ENCODE peak calls at places on chromosome 9, in four cellular contexts. M is glomerular endothelial cell, L is HTR-8/SVneo, E is amygdala. Z is an unnamed sample.

GRCh38 chr9:94210616-94211603 is 48.2 kb upstream of the ZNF169 start:
- DNase-seq in L (no peak), E (no peak), M (no peak), Z (no peak)

GRCh38 chr9:91212592-91213243 is 149.0 kb downstream of the AUH start:
- DNase-seq in M (no peak), E (no peak), L (no peak), Z (no peak)

GRCh38 chr9:110543631-110544051 is 35.9 kb downstream of the SVEP1 start:
- DNase-seq in L (no peak), M (no peak), E (no peak), Z (no peak)

GRCh38 chr9:115883467-115884329 is 269.9 kb upstream of the PAPPA start:
- DNase-seq in E (no peak), M (no peak), L (peak; percentile 35), Z (peak; percentile 63)

GRCh38 chr9:76564300-76564699 is 105.3 kb downstream of the GCNT1 start:
- DNase-seq in E (no peak), M (peak; percentile 7), L (no peak), Z (peak; percentile 55)

GRCh38 chr9:135619599-135619886 is 19.8 kb downstream of the GLT6D1 start:
- DNase-seq in L (no peak), E (no peak), M (no peak), Z (no peak)

GRCh38 chr9:136143215-136144001 is 24.7 kb upstream of the TMEM250 start:
- DNase-seq in L (no peak), M (no peak), E (no peak), Z (peak; percentile 34)

GRCh38 chr9:120911295-120911843 is 15.2 kb downstream of the TRAF1 start:
- DNase-seq in L (no peak), E (no peak), M (no peak), Z (no peak)

GRCh38 chr9:129889461-129889935 is 54.2 kb downstream of the USP20 start:
- DNase-seq in L (no peak), M (no peak), E (no peak), Z (no peak)

GRCh38 chr9:77464591-77465125 is 183.5 kb downstream of the GNA14 start:
- DNase-seq in L (no peak), M (no peak), E (no peak), Z (peak; percentile 82)

GRCh38 chr9:4259489-4259888 is 40.4 kb downstream of the GLIS3 start:
- DNase-seq in M (no peak), E (no peak), L (no peak), Z (no peak)

GRCh38 chr9:21974230-21974541 is 20.0 kb downstream of the CDKN2A start:
- DNase-seq in M (no peak), L (no peak), E (no peak), Z (no peak)